ENCODE peak calls at places on chromosomes 13 and 19, in eight cellular contexts. W is body of pancreas, L is cardiac fibroblast, B is fibroblast of lung, H is fibroblast of the aortic adventitia, O is endodermal cell, F is colonic mucosa, T is cardiac muscle cell. U is an unnamed sample.

GRCh38 chr19:28008695-28009094 is 1204.3 kb downstream of the UQCRFS1 start:
- DNase-seq in H (no peak), L (no peak), T (no peak), B (no peak), W (no peak), F (no peak), O (peak; percentile 63), U (no peak)

GRCh38 chr19:4693471-4694121 is 23.5 kb upstream of the MYDGF start:
- DNase-seq in F (no peak), O (no peak), B (no peak), H (no peak), T (no peak), L (no peak), W (no peak), U (no peak)

GRCh38 chr19:51948979-51949378 is 21.7 kb downstream of the ZNF613 start:
- DNase-seq in T (no peak), L (peak; percentile 38), H (peak; percentile 4), F (no peak), B (peak; percentile 75), W (peak; percentile 20), O (no peak), U (peak; percentile 32)

GRCh38 chr19:54415901-54416621 is 797 bp downstream of the TTYH1 start:
- DNase-seq in L (no peak), W (no peak), H (no peak), O (peak; percentile 60), T (no peak), F (no peak), B (no peak), U (no peak)

GRCh38 chr19:33868821-33869412 is 72.2 kb downstream of the KCTD15 start:
- DNase-seq in T (peak; percentile 30), O (peak; percentile 74), B (peak; percentile 28), W (peak; percentile 31), F (no peak), H (peak; percentile 33), L (peak; percentile 13), U (peak; percentile 51)

GRCh38 chr13:44697058-44697457 is 120.9 kb upstream of the TSC22D1 start:
- DNase-seq in L (no peak), W (no peak), O (no peak), H (no peak), T (no peak), F (no peak), B (no peak), U (no peak)

GRCh38 chr19:58274771-58275199 is 4.0 kb upstream of the ZNF8 start:
- DNase-seq in T (no peak), H (no peak), B (peak; percentile 43), F (peak; percentile 28), O (no peak), L (peak; percentile 18), W (no peak), U (peak; percentile 20)

GRCh38 chr13:31909889-31910551 is 121.6 kb upstream of the FRY start:
- DNase-seq in L (peak; percentile 81), T (peak; percentile 69), B (peak; percentile 80), H (peak; percentile 83), O (peak; percentile 73), W (peak; percentile 69), F (peak; percentile 62), U (peak; percentile 84)

GRCh38 chr13:81726037-81726726 is 1385.3 kb upstream of the SPRY2 start:
- DNase-seq in H (no peak), B (no peak), L (no peak), O (no peak), W (no peak), T (no peak), F (no peak), U (no peak)

GRCh38 chr19:35468637-35469036 is 20.6 kb downstream of the FFAR2 start:
- DNase-seq in T (peak; percentile 64), O (peak; percentile 87), H (peak; percentile 13), F (peak; percentile 45), B (peak; percentile 34), W (peak; percentile 77), L (peak; percentile 38), U (peak; percentile 71)

GRCh38 chr19:1923319-1923718 is 17.7 kb upstream of the CSNK1G2 start:
- DNase-seq in T (no peak), O (no peak), B (no peak), H (no peak), W (no peak), F (no peak), L (no peak), U (no peak)

GRCh38 chr13:23754506-23754905 is 134.7 kb downstream of the MIPEP start:
- DNase-seq in W (no peak), F (no peak), L (no peak), T (no peak), O (no peak), H (peak; percentile 37), B (no peak), U (no peak)

GRCh38 chr19:31525610-31526147 is 176.4 kb upstream of the TSHZ3 start:
- DNase-seq in O (no peak), T (no peak), B (no peak), L (no peak), W (no peak), H (no peak), F (no peak), U (no peak)

GRCh38 chr19:1116726-1117581 is 13.2 kb downstream of the GPX4 start:
- DNase-seq in L (no peak), O (peak; percentile 73), F (no peak), W (no peak), H (no peak), B (no peak), T (no peak), U (no peak)

GRCh38 chr19:4456843-4457653 is 546 bp downstream of the UBXN6 start:
- DNase-seq in F (peak; percentile 47), W (no peak), B (peak; percentile 74), H (peak; percentile 67), L (peak; percentile 50), O (peak; percentile 90), T (peak; percentile 82), U (peak; percentile 78)

GRCh38 chr19:32363175-32363574 is 17.8 kb downstream of the ZNF507 start:
- DNase-seq in L (peak; percentile 35), F (no peak), H (no peak), B (peak; percentile 60), O (no peak), T (no peak), W (peak; percentile 54), U (peak; percentile 70)

GRCh38 chr13:76830805-76831204 is 55.4 kb downstream of the KCTD12 start:
- DNase-seq in H (no peak), B (no peak), L (no peak), F (no peak), W (no peak), T (no peak), O (no peak), U (no peak)

GRCh38 chr19:4732680-4733114 is 9.1 kb upstream of the DPP9 start:
- DNase-seq in W (peak; percentile 60), L (peak; percentile 71), T (peak; percentile 72), O (peak; percentile 85), F (peak; percentile 47), B (peak; percentile 63), H (peak; percentile 70), U (peak; percentile 72)

GRCh38 chr19:54137913-54138776 is 583 bp downstream of the CNOT3 start:
- DNase-seq in H (no peak), O (peak; percentile 58), F (peak; percentile 36), L (peak; percentile 9), W (no peak), T (peak; percentile 37), B (no peak), U (no peak)

GRCh38 chr19:18603958-18604819 is 2.4 kb downstream of the CRLF1 start:
- DNase-seq in W (no peak), O (peak; percentile 66), F (no peak), T (no peak), H (no peak), B (no peak), L (no peak), U (no peak)

GRCh38 chr13:22047082-22047784 is 376.4 kb downstream of the FGF9 start:
- DNase-seq in W (no peak), L (no peak), F (no peak), H (no peak), B (peak; percentile 1), O (no peak), T (no peak), U (no peak)

GRCh38 chr19:1232652-1233360 is 5.0 kb downstream of the CBARP start:
- DNase-seq in T (no peak), W (peak; percentile 62), O (no peak), H (peak; percentile 73), B (peak; percentile 83), L (peak; percentile 72), F (no peak), U (peak; percentile 75)

GRCh38 chr13:40445557-40445990 is 220.9 kb downstream of the FOXO1 start:
- DNase-seq in O (no peak), B (no peak), L (peak; percentile 98), W (peak; percentile 85), H (peak; percentile 80), T (no peak), F (peak; percentile 19), U (peak; percentile 50)

GRCh38 chr13:20801704-20802103 is 27.9 kb upstream of the EEF1AKMT1 start:
- DNase-seq in W (no peak), T (no peak), F (no peak), O (no peak), L (no peak), B (no peak), H (no peak), U (no peak)

DNA sequence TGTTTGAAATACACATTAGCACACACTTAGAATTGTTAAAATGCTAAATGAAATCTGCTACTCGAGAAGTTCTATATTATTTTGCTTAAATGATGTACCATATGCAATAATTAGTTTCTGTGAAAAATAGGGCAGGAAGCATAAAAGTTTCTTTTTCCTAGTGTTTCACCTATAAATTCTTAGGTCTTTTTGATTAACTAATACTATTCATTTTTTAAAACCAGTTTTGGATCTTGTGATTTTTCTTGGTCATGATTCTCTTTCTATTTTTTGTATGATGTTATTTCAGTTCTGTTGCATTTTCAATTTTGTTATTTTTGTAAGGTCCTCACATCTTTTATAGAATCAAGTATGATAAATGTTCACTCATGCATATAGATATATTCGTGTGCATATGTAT is 66.1 kb downstream of the URI1 start:
- DNase-seq in L (no peak), B (no peak), T (no peak), F (no peak), O (no peak), W (no peak), H (no peak), U (no peak)
- H3K4me3 ChIP-seq in L (no peak overlapping the region), B (no peak overlapping the region), T (no peak overlapping the region), F (no peak overlapping the region), O (no peak overlapping the region), W (no peak overlapping the region), H (no peak overlapping the region), U (no peak overlapping the region)

GRCh38 chr19:39865186-39865585 is 19.0 kb upstream of the FBL start:
- DNase-seq in T (no peak), W (no peak), F (no peak), H (no peak), L (no peak), B (no peak), O (no peak), U (no peak)
- TF ChIP-seq CTCF in T (no peak), W (no peak), F (no peak), H (no peak), L (no peak), B (no peak), O (no peak), U (no peak)

GRCh38 chr19:45477216-45477615 is 9.4 kb downstream of the FOSB start:
- DNase-seq in H (no peak), O (no peak), L (no peak), W (no peak), B (no peak), F (no peak), T (no peak), U (no peak)
- H3K4me3 ChIP-seq in H (no peak overlapping the region), O (no peak overlapping the region), L (no peak overlapping the region), W (no peak overlapping the region), B (no peak overlapping the region), F (no peak overlapping the region), T (no peak overlapping the region), U (no peak overlapping the region)

GRCh38 chr13:86464193-86464592 is 665.0 kb upstream of the SLITRK6 start:
- DNase-seq in F (no peak), H (no peak), W (no peak), O (no peak), L (no peak), T (no peak), B (peak; percentile 20), U (peak; percentile 24)
- TF ChIP-seq CTCF in F (no peak), H (no peak), W (no peak), O (peak; percentile 69), L (no peak), T (no peak), B (no peak), U (peak; percentile 40)

U was measured in choroid plexus epithelial cell.